ENCODE peak calls at places on chromosomes 6 and 20, in eight cellular contexts. W, G, K, I, D, A, T and F are unnamed samples.

GRCh38 chr6:130473886-130474285 is 108.1 kb downstream of the TMEM200A start:
- DNase-seq in I (no peak), G (no peak), A (no peak), K (peak), D (peak), T (no peak), W (no peak), F (no peak)

GRCh38 chr6:71288228-71289038 is at the start of gene OGFRL1:
- DNase-seq in K (no peak), T (peak), I (no peak), G (no peak), A (peak), D (peak), W (peak), F (peak)

GRCh38 chr20:33812673-33813462 is 1.7 kb downstream of the CHMP4B start:
- DNase-seq in T (no peak), A (no peak), G (peak), K (no peak), D (no peak), W (no peak), I (no peak), F (no peak)

GRCh38 chr6:46320505-46320904 is 149.7 kb upstream of the ENPP5 start:
- DNase-seq in T (no peak), D (no peak), A (no peak), W (no peak), G (no peak), K (no peak), I (no peak), F (no peak)

GRCh38 chr6:3288711-3289663 is 30.2 kb downstream of the PSMG4 start:
- DNase-seq in D (no peak), T (no peak), K (no peak), A (no peak), I (no peak), G (no peak), W (no peak), F (no peak)

GRCh38 chr20:23225407-23226060 is 125.1 kb upstream of the NXT1 start:
- DNase-seq in D (peak), T (no peak), A (no peak), W (peak), K (peak), G (peak), I (peak), F (no peak)

GRCh38 chr6:91970700-91971099 is 1383.8 kb upstream of the MAP3K7 start:
- DNase-seq in G (no peak), T (no peak), A (no peak), W (no peak), D (no peak), I (no peak), K (no peak), F (no peak)

GRCh38 chr6:49666930-49667369 is 30.3 kb upstream of the RHAG start:
- DNase-seq in W (no peak), K (no peak), G (peak), D (no peak), T (no peak), I (no peak), A (no peak), F (no peak)

GRCh38 chr6:58113960-58114359 is 796.5 kb downstream of the PRIM2 start:
- DNase-seq in I (no peak), K (no peak), W (no peak), A (no peak), T (no peak), G (no peak), D (no peak), F (no peak)

GRCh38 chr6:168939041-168939440 is 314.6 kb downstream of the THBS2 start:
- DNase-seq in T (no peak), W (no peak), I (no peak), D (no peak), A (no peak), K (no peak), G (no peak), F (no peak)

GRCh38 chr6:64294034-64294433 is 658.4 kb downstream of the PHF3 start:
- DNase-seq in A (no peak), W (no peak), K (peak), T (no peak), I (no peak), G (no peak), D (no peak), F (no peak)

GRCh38 chr20:10806539-10806938 is 132.7 kb upstream of the JAG1 start:
- DNase-seq in A (no peak), K (no peak), W (no peak), G (no peak), D (no peak), T (no peak), I (no peak), F (no peak)

GRCh38 chr6:49902856-49903255 is 36.5 kb upstream of the CRISP1 start:
- DNase-seq in I (no peak), D (no peak), T (no peak), G (no peak), A (no peak), K (no peak), W (no peak), F (no peak)

GRCh38 chr20:63141531-63141930 is 74.4 kb downstream of the YTHDF1 start:
- DNase-seq in I (no peak), W (no peak), A (no peak), G (no peak), T (no peak), K (no peak), D (no peak), F (no peak)

GRCh38 chr20:59222239-59222981 is 58.8 kb downstream of the ZNF831 start:
- DNase-seq in T (peak), K (peak), A (peak), W (peak), D (peak), I (peak), G (peak), F (peak)

GRCh38 chr6:137351890-137352289 is 132.7 kb upstream of the IFNGR1 start:
- DNase-seq in T (no peak), D (no peak), W (no peak), G (peak), A (no peak), K (no peak), I (peak), F (no peak)

GRCh38 chr6:105321207-105321606 is 81.7 kb downstream of the PREP start:
- DNase-seq in D (no peak), T (no peak), I (no peak), A (no peak), K (no peak), G (no peak), W (peak), F (no peak)

GRCh38 chr6:8215631-8216030 is 113.3 kb upstream of the EEF1E1 start:
- DNase-seq in K (no peak), I (no peak), A (no peak), G (no peak), D (peak), W (no peak), T (no peak), F (no peak)

GRCh38 chr20:32880635-32881034 is 21.9 kb downstream of the EFCAB8 start:
- DNase-seq in K (no peak), I (no peak), W (no peak), A (no peak), D (no peak), G (no peak), T (no peak), F (no peak)

GRCh38 chr6:10964684-10965083 is 77.8 kb downstream of the SYCP2L start:
- DNase-seq in D (no peak), A (no peak), G (no peak), T (no peak), I (no peak), W (no peak), K (no peak), F (no peak)

GRCh38 chr20:10239954-10240353 is 21.3 kb downstream of the SNAP25 start:
- DNase-seq in T (no peak), G (peak), I (no peak), D (no peak), W (peak), A (no peak), K (peak), F (peak)

GRCh38 chr6:83808005-83808404 is 45.2 kb upstream of the RIPPLY2 start:
- DNase-seq in W (no peak), D (no peak), I (no peak), K (no peak), T (no peak), G (no peak), A (no peak), F (no peak)

GRCh38 chr6:6469074-6469473 is 119.4 kb upstream of the LY86 start:
- DNase-seq in I (no peak), W (no peak), A (no peak), G (no peak), D (no peak), T (no peak), K (peak), F (no peak)
- TF ChIP-seq CTCF in I (no peak), W (no peak), A (no peak), G (no peak), D (no peak), T (no peak), K (no peak), F (no peak)

DNA sequence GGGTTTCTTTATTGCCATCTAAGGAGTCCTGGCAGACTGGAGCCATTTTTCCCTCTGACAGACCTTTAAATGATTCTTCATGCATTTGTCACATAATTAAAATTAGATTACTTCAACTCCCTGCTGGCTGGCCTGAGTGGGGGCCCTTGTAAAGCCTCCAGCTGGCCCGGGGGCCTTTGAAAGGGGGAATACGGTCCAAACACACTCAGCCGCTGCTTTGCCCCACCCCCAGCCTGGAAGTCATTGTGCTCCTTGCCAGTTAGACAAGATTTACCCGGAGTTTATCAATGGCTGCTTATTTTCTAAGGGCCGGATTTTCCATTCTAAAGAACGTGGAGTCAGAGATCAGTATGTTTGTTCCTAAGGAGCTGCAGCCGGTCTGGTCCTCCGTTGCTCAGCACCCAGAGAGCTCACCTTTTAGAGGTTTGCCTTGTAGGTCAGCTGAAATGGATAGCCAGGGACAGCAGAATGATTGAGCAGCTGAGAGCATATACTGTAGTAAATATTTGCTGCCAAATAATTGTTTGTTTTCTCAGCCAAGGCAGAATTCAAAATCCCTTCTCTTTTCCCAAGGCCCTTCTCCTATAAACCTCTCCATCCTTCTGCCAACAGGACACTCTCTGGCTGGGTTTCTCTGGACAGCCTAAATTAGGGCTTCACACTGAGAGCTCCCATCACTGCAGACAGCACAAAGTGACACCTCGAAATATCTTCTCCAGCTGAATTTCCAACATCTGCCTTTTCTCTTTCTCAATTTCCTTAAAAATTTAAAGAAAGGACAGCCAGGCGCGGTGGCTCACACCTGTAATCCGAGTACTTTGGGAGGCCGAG is 68.4 kb upstream of the RBM24 start:
- DNase-seq in K (no peak), T (no peak), I (no peak), W (no peak), G (no peak), A (no peak), D (peak), F (no peak)
- H3K27ac ChIP-seq in K (no peak), T (no peak), I (no peak), W (no peak), G (no peak), A (no peak), D (no peak), F (no peak)

DNA sequence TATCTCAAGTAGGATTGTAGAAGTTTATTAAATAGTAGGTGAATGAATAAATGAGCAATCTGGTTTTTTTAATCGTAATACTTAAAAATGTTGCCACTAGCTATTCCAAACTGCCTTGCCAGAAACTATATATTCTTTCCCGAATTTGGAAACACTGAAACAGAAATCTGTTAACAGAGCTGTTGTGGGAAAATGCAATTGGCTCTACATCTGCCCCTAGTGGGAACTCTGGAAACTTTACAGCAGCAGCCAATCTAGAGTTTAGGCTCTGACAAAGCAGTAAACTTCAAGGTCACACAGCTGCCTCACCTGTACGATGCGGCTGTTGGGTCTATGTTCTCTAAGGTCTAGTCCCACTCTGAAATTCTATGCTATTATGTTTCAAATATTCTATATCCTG is 41.7 kb downstream of the SYNE1 start:
- DNase-seq in G (no peak), A (no peak), W (no peak), K (no peak), I (no peak), T (no peak), D (no peak), F (no peak)
- TF ChIP-seq CTCF in G (no peak), A (no peak), W (no peak), K (peak), I (peak), T (no peak), D (peak), F (peak)

GRCh38 chr20:43975096-43975768 is 60.6 kb downstream of the TOX2 start:
- DNase-seq in A (no peak), G (no peak), D (peak), I (peak), K (peak), W (no peak), T (no peak), F (no peak)
- H3K27ac ChIP-seq in A (no peak), G (no peak), D (peak), I (peak), K (no peak), W (no peak), T (no peak), F (no peak)

DNA sequence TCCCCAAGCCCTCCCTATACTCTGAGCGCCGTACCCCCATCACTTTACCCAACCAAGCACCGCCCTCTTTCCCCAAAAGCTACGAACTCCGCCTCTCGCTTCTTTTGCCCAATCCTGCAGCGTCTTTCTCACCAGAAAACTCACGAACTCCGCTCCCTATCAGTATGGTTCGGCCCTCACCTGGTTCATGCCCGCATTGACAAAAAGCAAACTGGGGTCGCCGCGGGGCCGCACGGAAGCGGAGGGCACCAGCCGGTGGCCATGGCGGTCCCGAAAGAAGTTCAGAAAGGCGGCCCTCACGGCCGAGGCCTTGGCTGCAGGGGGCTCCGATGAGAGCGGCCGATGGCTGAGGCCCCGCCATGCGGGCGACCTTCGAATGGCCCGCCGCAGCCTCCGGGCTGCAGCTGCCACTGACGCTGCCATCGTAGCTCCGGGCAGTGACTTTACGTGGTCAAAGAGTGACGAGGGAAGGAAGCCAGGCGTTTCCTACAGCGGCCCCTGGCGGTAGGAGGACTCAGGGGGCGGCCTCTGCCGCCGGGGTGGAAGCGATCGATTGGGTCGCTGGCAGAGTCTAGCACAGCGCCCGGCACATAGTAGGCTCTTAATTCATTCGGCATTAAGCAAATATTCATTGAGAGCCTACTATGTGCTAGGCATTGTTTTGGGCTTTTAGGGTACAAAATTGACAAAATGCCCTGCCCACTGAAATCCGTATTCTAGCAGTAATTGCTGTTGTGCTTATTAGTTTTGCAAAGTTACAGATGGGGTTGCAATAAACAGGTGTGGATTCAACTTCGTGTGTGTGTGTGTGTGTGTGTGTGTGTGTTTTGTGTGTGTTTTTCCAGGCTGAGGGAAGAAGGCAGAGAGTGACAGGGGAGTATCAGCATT is at the start of gene AARS2:
- DNase-seq in A (peak), I (peak), T (peak), K (peak), D (peak), W (peak), G (peak), F (peak)
- TF ChIP-seq CTCF in A (peak), I (peak), T (peak), K (peak), D (peak), W (no peak), G (peak), F (peak)

GRCh38 chr6:29649701-29650673 is 6.9 kb upstream of the MOG start:
- DNase-seq in I (peak), K (peak), D (peak), W (peak), A (peak), T (peak), G (peak), F (peak)
- H3K27ac ChIP-seq in I (peak), K (no peak), D (no peak), W (peak), A (peak), T (peak), G (peak), F (peak)